ENCODE peak calls at places on chromosomes 5 and 9, in five cellular contexts. A, F, D, I and J are unnamed samples.

GRCh38 chr5:94024101-94024500 is 282.7 kb upstream of the POU5F2 start:
- DNase-seq in I (no peak), F (no peak), A (peak), D (no peak), J (no peak)

GRCh38 chr9:14423816-14424261 is 109.9 kb upstream of the NFIB start:
- DNase-seq in I (no peak), F (no peak), D (no peak), A (peak), J (no peak)

GRCh38 chr9:125843646-125844045 is 96.5 kb downstream of the PBX3 start:
- DNase-seq in I (no peak), A (peak), D (no peak), F (no peak), J (no peak)

GRCh38 chr5:2703041-2703440 is 48.4 kb downstream of the IRX2 start:
- DNase-seq in D (no peak), I (no peak), A (no peak), F (no peak), J (no peak)

GRCh38 chr9:12748016-12748415 is 26.8 kb upstream of the LURAP1L start:
- DNase-seq in F (no peak), I (no peak), A (peak), D (no peak), J (no peak)

GRCh38 chr9:93594041-93594756 is 17.8 kb downstream of the PHF2 start:
- DNase-seq in F (no peak), D (no peak), I (no peak), A (no peak), J (no peak)

GRCh38 chr9:115649991-115650472 is 503.6 kb upstream of the PAPPA start:
- DNase-seq in F (no peak), I (no peak), A (peak), D (no peak), J (no peak)

GRCh38 chr5:95773325-95774059 is 42.4 kb downstream of the RHOBTB3 start:
- DNase-seq in D (no peak), I (no peak), A (peak), F (no peak), J (no peak)

GRCh38 chr9:97521576-97522333 is 20.3 kb downstream of the TMOD1 start:
- DNase-seq in A (no peak), D (no peak), F (no peak), I (no peak), J (no peak)

GRCh38 chr9:137250329-137251193 is 525 bp upstream of the STPG3 start:
- DNase-seq in I (no peak), F (no peak), D (no peak), A (no peak), J (no peak)

GRCh38 chr5:178387856-178388190 is 155.2 kb upstream of the PHYKPL start:
- DNase-seq in A (no peak), D (no peak), F (no peak), I (no peak), J (no peak)

GRCh38 chr5:6633469-6634326 is 458 bp downstream of the SRD5A1 start:
- DNase-seq in A (no peak), I (peak), F (no peak), D (peak), J (peak)

GRCh38 chr9:89519393-89519805 is 21.5 kb upstream of the SEMA4D start:
- DNase-seq in D (no peak), A (peak), I (no peak), F (no peak), J (no peak)

GRCh38 chr9:98330831-98331230 is 75.4 kb upstream of the TBC1D2 start:
- DNase-seq in F (no peak), D (no peak), I (no peak), A (peak), J (no peak)

GRCh38 chr5:163569284-163569683 is 63.9 kb downstream of the MAT2B start:
- DNase-seq in D (no peak), A (peak), F (no peak), I (no peak), J (no peak)

GRCh38 chr5:53262348-53262970 is 152.9 kb upstream of the MOCS2 start:
- DNase-seq in D (no peak), A (peak), I (no peak), F (no peak), J (no peak)

GRCh38 chr5:154868702-154869101 is 10.3 kb downstream of the CNOT8 start:
- DNase-seq in D (no peak), A (no peak), I (no peak), F (no peak), J (no peak)

GRCh38 chr5:132100672-132101261 is 27.2 kb downstream of the CSF2 start:
- DNase-seq in D (no peak), I (no peak), F (peak), A (no peak), J (no peak)

GRCh38 chr9:81045658-81046057 is 643.7 kb downstream of the TLE1 start:
- DNase-seq in A (no peak), F (no peak), D (no peak), I (no peak), J (no peak)

GRCh38 chr5:74639538-74640449 is 734 bp downstream of the ENC1 start:
- DNase-seq in D (no peak), F (peak), I (peak), A (no peak), J (peak)

GRCh38 chr5:73673161-73673591 is 47.2 kb downstream of the ARHGEF28 start:
- DNase-seq in A (peak), F (no peak), I (no peak), D (no peak), J (no peak)

GRCh38 chr9:88809371-88809770 is 181.9 kb upstream of the S1PR3 start:
- DNase-seq in A (no peak), F (no peak), D (no peak), I (no peak), J (no peak)

GRCh38 chr5:129541648-129542251 is 81.7 kb downstream of the ADAMTS19 start:
- DNase-seq in A (peak), D (no peak), F (no peak), I (no peak), J (no peak)

GRCh38 chr5:178545156-178545555 is 45.0 kb downstream of the COL23A1 start:
- DNase-seq in I (no peak), A (no peak), F (no peak), D (no peak), J (no peak)

GRCh38 chr9:94672811-94673487 is 33.6 kb upstream of the FBP1 start:
- DNase-seq in I (no peak), D (no peak), F (no peak), A (peak), J (no peak)

GRCh38 chr9:16125637-16126036 is 572.8 kb downstream of the CCDC171 start:
- DNase-seq in F (no peak), D (no peak), A (peak), I (no peak), J (no peak)

GRCh38 chr9:113988951-113989780 is 88.9 kb downstream of the AMBP start:
- DNase-seq in I (no peak), F (no peak), A (no peak), D (no peak), J (no peak)

GRCh38 chr9:73050062-73050814 is 97.4 kb upstream of the ALDH1A1 start:
- DNase-seq in D (no peak), A (peak), F (no peak), I (no peak), J (no peak)

GRCh38 chr9:97474373-97474925 is 27.0 kb upstream of the TMOD1 start:
- DNase-seq in A (peak), D (no peak), I (no peak), F (no peak), J (no peak)

GRCh38 chr5:142925795-142926194 is 155.6 kb downstream of the ARHGAP26 start:
- DNase-seq in A (peak), F (no peak), I (no peak), D (no peak), J (no peak)

GRCh38 chr9:37372839-37373238 is 49.7 kb upstream of the GRHPR start:
- DNase-seq in A (no peak), D (no peak), I (no peak), F (no peak), J (no peak)

GRCh38 chr5:141533897-141534296 is 45.0 kb downstream of the PCDHGC5 start:
- DNase-seq in A (no peak), I (no peak), F (no peak), D (no peak), J (no peak)

GRCh38 chr5:169393907-169394306 is 93.0 kb upstream of the SLIT3 start:
- DNase-seq in A (no peak), D (no peak), I (no peak), F (no peak), J (no peak)

GRCh38 chr9:134178394-134178780 is 14.0 kb upstream of the RNU6ATAC start:
- DNase-seq in D (no peak), F (no peak), I (no peak), A (no peak), J (no peak)

GRCh38 chr5:96934695-96935555 is 955 bp upstream of the LNPEP start:
- DNase-seq in D (peak), I (peak), F (peak), A (peak), J (peak)
- TF ChIP-seq CTCF in D (no peak), I (peak), F (peak), A (no peak), J (no peak)

GRCh38 chr9:29826421-29826820 is 2253.1 kb upstream of the C9orf72 start:
- DNase-seq in I (no peak), A (no peak), D (no peak), F (no peak), J (no peak)

GRCh38 chr9:29830815-29831214 is 2257.5 kb upstream of the C9orf72 start:
- DNase-seq in A (peak), I (peak), F (no peak), D (peak), J (no peak)
- TF ChIP-seq CTCF in A (no peak), I (peak), F (no peak), D (peak), J (no peak)

DNA sequence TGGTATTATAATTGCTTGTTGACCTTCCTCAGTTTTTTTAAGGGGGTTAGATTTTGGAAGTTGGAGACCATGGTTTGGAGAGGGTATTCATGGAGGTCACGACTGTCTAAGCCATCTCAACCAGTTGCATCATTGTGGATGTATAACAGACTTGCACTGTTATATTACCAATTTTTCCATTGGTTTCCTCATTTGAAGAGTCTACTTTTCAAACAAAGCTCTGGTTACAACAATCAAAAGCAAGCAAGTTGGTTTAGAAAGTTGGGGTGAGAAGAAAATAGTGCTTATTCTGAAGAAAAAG is 103.3 kb downstream of the RPS23 start:
- DNase-seq in D (no peak), I (no peak), A (no peak), F (no peak), J (no peak)
- TF ChIP-seq CTCF in D (peak), I (no peak), A (no peak), F (no peak), J (peak)

DNA sequence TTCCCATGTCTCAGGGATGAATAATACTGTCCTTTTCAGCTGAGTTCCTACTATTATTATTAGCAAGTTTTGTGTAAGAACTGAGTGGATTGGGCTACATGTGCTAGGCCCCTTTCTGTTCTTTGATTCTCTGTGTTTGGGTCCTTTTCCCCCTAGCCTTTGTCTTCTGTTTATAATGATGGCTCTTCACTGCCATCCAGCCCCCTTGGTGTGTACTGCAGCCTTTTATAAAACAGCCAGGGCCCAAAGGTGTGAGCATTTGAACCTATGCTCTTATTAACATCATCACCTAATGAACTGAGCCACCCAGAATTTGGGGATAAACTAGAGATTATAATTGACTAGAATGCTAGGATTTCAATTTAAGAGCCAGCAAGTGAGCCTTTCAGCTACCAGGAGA is 52.6 kb downstream of the PLAC8L1 start:
- DNase-seq in F (no peak), I (no peak), A (no peak), D (no peak), J (no peak)
- TF ChIP-seq CTCF in F (no peak), I (peak), A (peak), D (peak), J (no peak)

GRCh38 chr9:2620876-2621677 is 510 bp upstream of the VLDLR start:
- DNase-seq in A (peak), I (no peak), F (no peak), D (peak), J (no peak)
- TF ChIP-seq CTCF in A (peak), I (no peak), F (no peak), D (peak), J (no peak)

DNA sequence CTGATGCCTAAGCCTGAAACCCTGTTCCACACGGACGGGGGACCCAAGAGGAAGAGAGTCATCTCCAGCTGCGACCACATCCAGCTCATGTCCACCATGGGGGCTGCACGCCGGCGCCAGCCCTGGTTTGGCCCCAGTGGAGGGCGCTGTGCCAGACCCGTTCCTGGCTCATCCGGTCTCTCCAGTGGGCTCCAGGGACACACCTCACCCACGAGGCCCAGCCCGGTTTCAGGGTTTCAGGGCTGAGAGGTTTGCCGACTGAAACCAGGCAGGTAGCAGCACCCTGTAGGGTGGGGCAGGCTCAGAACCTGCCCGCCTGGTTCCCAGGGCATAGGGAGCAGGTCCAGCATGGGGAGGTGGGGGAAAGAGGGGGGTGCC is 71.4 kb upstream of the STXBP1 start:
- DNase-seq in A (no peak), I (no peak), D (no peak), F (no peak), J (no peak)
- TF ChIP-seq CTCF in A (no peak), I (no peak), D (no peak), F (no peak), J (no peak)

GRCh38 chr5:43233946-43234345 is 41.9 kb downstream of the NIM1K start:
- DNase-seq in I (no peak), A (no peak), D (no peak), F (no peak), J (no peak)

GRCh38 chr5:43232943-43233833 is 41.2 kb downstream of the NIM1K start:
- DNase-seq in I (no peak), A (no peak), D (no peak), F (no peak), J (no peak)

GRCh38 chr5:43236633-43237355 is 44.8 kb downstream of the NIM1K start:
- DNase-seq in A (no peak), F (no peak), D (no peak), I (no peak), J (no peak)

GRCh38 chr5:43227655-43228054 is 35.6 kb downstream of the NIM1K start:
- DNase-seq in F (no peak), I (no peak), A (peak), D (no peak), J (no peak)

DNA sequence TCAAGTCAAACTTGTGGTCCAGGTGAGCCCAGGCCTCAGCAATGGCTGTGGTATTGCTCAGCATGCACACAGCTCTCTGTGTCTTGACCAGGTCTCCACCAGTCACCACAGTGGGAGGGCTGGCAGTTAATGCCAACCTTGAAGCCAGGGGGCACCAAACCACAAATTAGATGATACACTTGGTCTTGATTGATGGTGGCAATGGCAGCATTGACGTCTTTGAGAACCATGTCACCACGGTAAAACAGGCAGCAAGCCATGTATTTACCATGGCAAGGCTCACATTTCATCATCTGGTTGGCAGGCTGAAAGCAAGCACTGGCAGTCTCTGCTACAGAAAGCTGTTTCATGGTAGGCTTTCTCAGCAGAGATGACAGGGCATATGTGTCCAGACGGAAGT is 40.0 kb downstream of the NIM1K start:
- DNase-seq in F (no peak), A (no peak), D (no peak), I (no peak), J (no peak)
- TF ChIP-seq CTCF in F (no peak), A (no peak), D (no peak), I (no peak), J (no peak)

GRCh38 chr9:78004478-78005229 is 27.0 kb downstream of the GNAQ start:
- DNase-seq in A (no peak), D (no peak), I (no peak), F (no peak), J (no peak)
- TF ChIP-seq CTCF in A (peak), D (peak), I (peak), F (no peak), J (no peak)

GRCh38 chr9:34994429-34995287 is 5.1 kb downstream of the DNAJB5 start:
- DNase-seq in I (no peak), F (no peak), A (peak), D (peak), J (no peak)
- TF ChIP-seq CTCF in I (peak), F (peak), A (peak), D (peak), J (peak)

GRCh38 chr9:90774682-90775081 is 26.9 kb upstream of the SYK start:
- DNase-seq in F (peak), A (no peak), D (no peak), I (no peak), J (no peak)
- TF ChIP-seq CTCF in F (peak), A (no peak), D (no peak), I (no peak), J (no peak)